ENCODE peak calls at places on chromosome 6, in six cellular contexts. V is LoVo, A is GM23248, J is stomach, K is AG09309, D is omental fat pad. U is an unnamed sample.

GRCh38 chr6:157707576-157707975 is 115.5 kb upstream of the SNX9 start:
- DNase-seq in V (no peak), A (no peak), J (no peak), K (no peak), D (no peak), U (no peak)

GRCh38 chr6:108080010-108080780 is 5.7 kb upstream of the OSTM1 start:
- DNase-seq in J (no peak), V (no peak), D (no peak), K (no peak), A (peak), U (peak)

GRCh38 chr6:23855497-23856116 is 270.4 kb upstream of the NRSN1 start:
- DNase-seq in A (no peak), K (no peak), D (no peak), J (no peak), V (no peak), U (no peak)

GRCh38 chr6:161915456-161915964 is 641.6 kb upstream of the AGPAT4 start:
- DNase-seq in J (no peak), A (no peak), V (no peak), D (no peak), K (no peak), U (no peak)

GRCh38 chr6:134678436-134678889 is 271.4 kb downstream of the ALDH8A1 start:
- DNase-seq in K (no peak), V (peak), A (no peak), J (peak), D (no peak), U (no peak)

GRCh38 chr6:125804264-125804663 is 13.5 kb downstream of the NCOA7 start:
- DNase-seq in J (no peak), D (no peak), A (no peak), V (no peak), K (no peak), U (no peak)

GRCh38 chr6:108841377-108841855 is 6.8 kb upstream of the ARMC2 start:
- DNase-seq in K (no peak), V (no peak), D (no peak), J (no peak), A (no peak), U (no peak)

GRCh38 chr6:138196142-138196738 is 22.1 kb downstream of the PBOV1 start:
- DNase-seq in K (no peak), J (no peak), A (no peak), D (no peak), V (no peak), U (no peak)

GRCh38 chr6:145074805-145075204 is 660.5 kb downstream of the EPM2A start:
- DNase-seq in V (no peak), A (no peak), K (no peak), D (no peak), J (no peak), U (no peak)

GRCh38 chr6:21811484-21811883 is 217.9 kb downstream of the SOX4 start:
- DNase-seq in D (no peak), J (no peak), K (no peak), V (no peak), A (no peak), U (no peak)

GRCh38 chr6:31037692-31038091 is 27.4 kb downstream of the MUC22 start:
- DNase-seq in A (peak), V (no peak), D (no peak), K (peak), J (no peak), U (peak)

U was measured in AG10803.